ENCODE peak calls at places on chromosomes 1 and 21, in four cellular contexts. H is heart right ventricle; F is H7; W is stimulated activated CD8-positive, alpha-beta memory T cell treated with anti-CD3 and anti-CD28 coated beads, Interleukin-4, amount 100 ng/mL, for 24 hours. B is an unnamed sample.

GRCh38 chr1:151763990-151764389 is 694 bp upstream of the MRPL9 start:
- DNase-seq in H (no peak), F (peak; percentile 35), W (no peak), B (no peak)

GRCh38 chr1:23400324-23401110 is 24.0 kb downstream of the TCEA3 start:
- DNase-seq in H (no peak), F (no peak), W (no peak), B (no peak)

GRCh38 chr1:205013683-205014367 is 29.2 kb upstream of the CNTN2 start:
- DNase-seq in H (no peak), F (peak; percentile 67), W (no peak), B (peak; percentile 66)

GRCh38 chr1:2050793-2051682 is 827 bp downstream of the PRKCZ start:
- DNase-seq in H (no peak), F (peak; percentile 80), W (no peak), B (no peak)

GRCh38 chr21:14259669-14260458 is 43.9 kb downstream of the RBM11 start:
- DNase-seq in H (no peak), F (peak; percentile 32), W (no peak), B (peak; percentile 21)

GRCh38 chr1:20760322-20760721 is 26.8 kb downstream of the HP1BP3 start:
- DNase-seq in H (no peak), F (no peak), W (no peak), B (no peak)

GRCh38 chr21:15054606-15055239 is 10.1 kb downstream of the NRIP1 start:
- DNase-seq in H (no peak), F (no peak), W (no peak), B (no peak)

GRCh38 chr1:204478166-204478899 is 16.3 kb downstream of the PIK3C2B start:
- DNase-seq in H (no peak), F (peak; percentile 40), W (no peak), B (no peak)

GRCh38 chr1:217261636-217262035 is 369.3 kb downstream of the GPATCH2 start:
- DNase-seq in H (no peak), F (no peak), W (no peak), B (no peak)